ENCODE peak calls at places on chromosomes 11 and 22, in seven cellular contexts. One of them, this sample, is unnamed.

GRCh38 chr11:73259406-73260126 is 12.6 kb upstream of the P2RY6 start:
- DNase-seq in uterus: peak
- DNase-seq in Calu3: no peak
- DNase-seq in type B pancreatic cell: peak
- DNase-seq in heart right ventricle: no peak
- DNase-seq in fibroblast of the aortic adventitia: no peak
- DNase-seq in AG09319: no peak
- DNase-seq in this sample: no peak

GRCh38 chr11:134282121-134283045 is 6.2 kb downstream of the GLB1L3 start:
- DNase-seq in heart right ventricle: no peak
- DNase-seq in Calu3: no peak
- DNase-seq in AG09319: no peak
- DNase-seq in fibroblast of the aortic adventitia: no peak
- DNase-seq in uterus: no peak
- DNase-seq in type B pancreatic cell: no peak
- DNase-seq in this sample: no peak

GRCh38 chr22:27673839-27674238 is 127.7 kb downstream of the MN1 start:
- DNase-seq in AG09319: no peak
- DNase-seq in heart right ventricle: no peak
- DNase-seq in uterus: no peak
- DNase-seq in Calu3: no peak
- DNase-seq in type B pancreatic cell: no peak
- DNase-seq in fibroblast of the aortic adventitia: no peak
- DNase-seq in this sample: no peak

GRCh38 chr11:70545626-70545945 is 147.3 kb downstream of the CTTN start:
- DNase-seq in AG09319: no peak
- DNase-seq in heart right ventricle: no peak
- DNase-seq in type B pancreatic cell: no peak
- DNase-seq in Calu3: no peak
- DNase-seq in fibroblast of the aortic adventitia: no peak
- DNase-seq in uterus: no peak
- DNase-seq in this sample: no peak

GRCh38 chr11:86811637-86812321 is 11.4 kb downstream of the PRSS23 start:
- DNase-seq in uterus: peak
- DNase-seq in AG09319: no peak
- DNase-seq in type B pancreatic cell: no peak
- DNase-seq in Calu3: peak
- DNase-seq in heart right ventricle: no peak
- DNase-seq in fibroblast of the aortic adventitia: peak
- DNase-seq in this sample: no peak

GRCh38 chr22:22546490-22546889 is 12.6 kb downstream of the PRAME start:
- DNase-seq in fibroblast of the aortic adventitia: no peak
- DNase-seq in heart right ventricle: no peak
- DNase-seq in Calu3: no peak
- DNase-seq in type B pancreatic cell: no peak
- DNase-seq in AG09319: no peak
- DNase-seq in uterus: no peak
- DNase-seq in this sample: no peak

GRCh38 chr22:30816413-30816812 is 121.7 kb downstream of the OSBP2 start:
- DNase-seq in type B pancreatic cell: no peak
- DNase-seq in AG09319: no peak
- DNase-seq in heart right ventricle: no peak
- DNase-seq in uterus: no peak
- DNase-seq in fibroblast of the aortic adventitia: no peak
- DNase-seq in Calu3: no peak
- DNase-seq in this sample: no peak

GRCh38 chr11:1162498-1163311 is 5.0 kb downstream of the MUC5AC start:
- DNase-seq in type B pancreatic cell: no peak
- DNase-seq in AG09319: no peak
- DNase-seq in Calu3: no peak
- DNase-seq in uterus: no peak
- DNase-seq in fibroblast of the aortic adventitia: no peak
- DNase-seq in heart right ventricle: no peak
- DNase-seq in this sample: no peak

GRCh38 chr22:24583972-24584790 is 8.7 kb downstream of the LRRC75B start:
- DNase-seq in type B pancreatic cell: no peak
- DNase-seq in fibroblast of the aortic adventitia: no peak
- DNase-seq in heart right ventricle: no peak
- DNase-seq in AG09319: no peak
- DNase-seq in uterus: no peak
- DNase-seq in Calu3: no peak
- DNase-seq in this sample: no peak

GRCh38 chr11:73297231-73297590 is 10.9 kb upstream of the ARHGEF17 start:
- DNase-seq in AG09319: no peak
- DNase-seq in heart right ventricle: no peak
- DNase-seq in fibroblast of the aortic adventitia: no peak
- DNase-seq in type B pancreatic cell: no peak
- DNase-seq in uterus: no peak
- DNase-seq in Calu3: no peak
- DNase-seq in this sample: no peak

GRCh38 chr11:94032725-94033124 is 11.6 kb downstream of the HEPHL1 start:
- DNase-seq in type B pancreatic cell: no peak
- DNase-seq in heart right ventricle: no peak
- DNase-seq in AG09319: no peak
- DNase-seq in Calu3: no peak
- DNase-seq in fibroblast of the aortic adventitia: no peak
- DNase-seq in uterus: no peak
- DNase-seq in this sample: no peak

GRCh38 chr11:106917973-106918372 is 100.3 kb downstream of the GUCY1A2 start:
- DNase-seq in fibroblast of the aortic adventitia: peak
- DNase-seq in uterus: no peak
- DNase-seq in type B pancreatic cell: no peak
- DNase-seq in AG09319: no peak
- DNase-seq in Calu3: peak
- DNase-seq in heart right ventricle: no peak
- DNase-seq in this sample: peak

GRCh38 chr11:35484435-35484834 is 41.0 kb downstream of the PAMR1 start:
- DNase-seq in uterus: no peak
- DNase-seq in AG09319: no peak
- DNase-seq in fibroblast of the aortic adventitia: peak
- DNase-seq in heart right ventricle: no peak
- DNase-seq in type B pancreatic cell: no peak
- DNase-seq in Calu3: no peak
- DNase-seq in this sample: no peak

GRCh38 chr11:76600124-76600655 is 70.4 kb downstream of the LRRC32 start:
- DNase-seq in type B pancreatic cell: no peak
- DNase-seq in Calu3: no peak
- DNase-seq in AG09319: no peak
- DNase-seq in uterus: no peak
- DNase-seq in heart right ventricle: peak
- DNase-seq in fibroblast of the aortic adventitia: no peak
- DNase-seq in this sample: no peak

DNA sequence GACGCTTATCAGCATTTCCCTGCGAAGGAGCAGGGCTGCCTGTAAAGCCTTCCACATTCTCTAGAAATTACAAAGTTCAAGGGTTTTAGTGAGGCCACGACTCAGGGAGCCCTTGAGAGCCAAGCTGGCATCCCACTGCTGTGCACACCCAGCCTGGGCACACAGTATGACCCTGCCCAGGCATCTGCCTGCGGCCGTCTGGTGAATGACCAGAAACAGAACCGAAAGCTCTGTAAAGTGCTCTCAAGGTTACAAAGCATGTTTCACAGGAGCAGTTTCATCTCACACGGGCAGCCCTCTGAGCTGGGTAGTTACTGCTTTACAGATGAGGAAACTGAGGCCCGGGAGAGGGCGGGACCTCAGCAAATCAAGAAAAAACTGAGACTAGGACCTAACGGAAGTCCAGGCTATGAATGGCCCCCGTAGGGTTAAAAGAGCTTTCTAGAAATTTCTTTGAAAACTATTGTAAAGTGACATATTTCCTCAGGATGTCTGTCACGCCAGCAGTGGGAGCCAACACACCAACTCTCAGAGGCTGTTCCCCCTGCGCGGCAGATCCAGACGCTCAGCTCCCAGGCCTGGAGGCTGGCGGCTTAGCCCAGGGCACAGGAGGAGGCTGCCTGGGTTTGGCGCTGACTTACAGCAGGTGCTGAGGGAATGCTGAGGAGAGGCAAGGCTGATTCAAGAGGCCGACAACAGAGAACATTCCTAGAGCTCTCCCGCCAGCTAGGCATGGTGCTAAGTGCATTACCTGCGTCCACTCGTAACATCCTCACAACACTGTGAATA is 7.7 kb upstream of the TCF20 start:
- DNase-seq in uterus: no peak
- DNase-seq in Calu3: no peak
- DNase-seq in heart right ventricle: no peak
- DNase-seq in AG09319: no peak
- DNase-seq in fibroblast of the aortic adventitia: no peak
- DNase-seq in type B pancreatic cell: peak
- DNase-seq in this sample: no peak
- TF ChIP-seq CTCF in uterus: no peak
- TF ChIP-seq CTCF in Calu3: no peak
- TF ChIP-seq CTCF in heart right ventricle: no peak
- TF ChIP-seq CTCF in AG09319: peak
- TF ChIP-seq CTCF in fibroblast of the aortic adventitia: no peak
- TF ChIP-seq CTCF in type B pancreatic cell: peak
- TF ChIP-seq CTCF in this sample: peak

DNA sequence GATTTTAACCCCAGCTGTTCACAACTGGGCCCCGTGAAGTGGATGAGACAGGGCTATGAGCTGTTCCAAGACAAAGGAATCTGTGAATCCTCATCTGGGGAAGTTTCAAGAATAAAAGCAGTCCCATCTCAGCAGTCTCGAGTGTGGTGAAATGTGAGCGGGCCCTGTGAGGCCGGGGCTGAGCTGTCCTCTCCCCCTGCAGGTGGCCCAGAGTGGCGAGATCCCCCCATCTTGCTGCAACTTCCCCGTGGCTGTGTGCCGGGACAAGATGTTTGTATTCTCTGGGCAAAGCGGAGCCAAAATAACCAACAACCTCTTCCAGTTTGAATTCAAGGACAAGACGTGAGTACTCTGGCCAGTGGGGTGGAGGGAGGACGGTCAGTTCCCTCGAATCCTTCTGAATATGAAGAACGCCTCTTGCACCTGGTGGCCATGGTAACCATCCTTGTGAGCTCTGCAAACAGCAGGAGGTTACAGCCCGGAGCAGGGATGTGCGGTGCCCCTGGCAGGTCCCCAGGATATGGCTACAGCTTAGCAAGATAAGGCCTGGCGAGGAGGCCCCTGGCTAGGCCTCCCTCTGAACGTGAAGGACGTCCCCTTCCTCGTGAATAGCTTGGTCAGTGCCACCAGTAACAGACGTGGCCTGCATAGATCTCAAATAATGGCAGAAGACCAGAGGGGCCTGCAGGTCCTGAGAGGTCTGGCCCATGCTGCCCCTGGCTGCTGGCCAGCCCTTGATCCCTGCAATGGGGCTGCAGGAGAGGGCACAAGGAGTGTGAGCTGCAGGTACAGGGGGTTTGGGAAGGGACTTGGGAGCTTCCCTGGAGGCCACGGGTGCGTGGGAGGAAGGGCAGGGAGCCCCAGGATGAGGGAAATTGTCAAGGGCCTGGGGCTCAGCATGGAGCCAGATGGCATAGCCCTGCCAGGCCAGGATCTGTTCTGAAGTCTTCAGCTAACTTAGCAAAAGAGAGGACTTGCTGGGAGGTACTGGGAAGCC is 8.4 kb downstream of the LZTR1 start:
- DNase-seq in uterus: no peak
- DNase-seq in AG09319: no peak
- DNase-seq in heart right ventricle: no peak
- DNase-seq in fibroblast of the aortic adventitia: no peak
- DNase-seq in Calu3: no peak
- DNase-seq in type B pancreatic cell: no peak
- DNase-seq in this sample: no peak
- TF ChIP-seq CTCF in uterus: no peak
- TF ChIP-seq CTCF in AG09319: no peak
- TF ChIP-seq CTCF in heart right ventricle: no peak
- TF ChIP-seq CTCF in fibroblast of the aortic adventitia: no peak
- TF ChIP-seq CTCF in Calu3: no peak
- TF ChIP-seq CTCF in type B pancreatic cell: no peak
- TF ChIP-seq CTCF in this sample: no peak

DNA sequence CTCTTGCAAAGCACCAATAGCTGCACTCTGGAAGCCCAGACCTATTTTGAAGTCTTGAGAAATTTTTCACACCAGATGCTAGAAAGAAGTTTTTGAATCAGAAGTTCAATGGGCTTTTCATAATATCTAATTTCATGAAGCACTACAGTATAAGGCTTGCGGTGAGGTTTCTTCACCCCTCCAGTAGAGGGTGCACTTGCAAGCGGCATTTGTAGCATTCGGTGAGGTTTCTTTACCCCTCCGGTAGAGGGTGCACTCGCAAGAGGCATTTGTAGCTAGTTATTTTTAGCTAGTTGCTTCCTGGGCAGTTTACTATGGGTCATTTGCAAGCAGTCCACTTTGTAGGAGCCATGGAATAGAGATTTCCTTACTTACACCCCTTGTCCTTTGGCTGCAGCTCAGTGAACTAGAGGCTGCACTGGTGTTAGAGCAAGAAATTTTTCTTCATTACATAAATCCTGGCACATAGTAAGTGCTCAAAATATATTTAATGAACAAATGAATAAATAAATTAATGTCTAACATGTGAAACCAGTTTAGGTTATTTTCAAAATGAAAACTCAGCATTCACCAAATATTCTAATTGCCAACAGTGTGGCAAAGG is 7.8 kb upstream of the NOX4 start:
- DNase-seq in type B pancreatic cell: no peak
- DNase-seq in fibroblast of the aortic adventitia: no peak
- DNase-seq in AG09319: no peak
- DNase-seq in uterus: no peak
- DNase-seq in heart right ventricle: no peak
- DNase-seq in Calu3: peak
- DNase-seq in this sample: no peak
- TF ChIP-seq CTCF in type B pancreatic cell: peak
- TF ChIP-seq CTCF in fibroblast of the aortic adventitia: no peak
- TF ChIP-seq CTCF in AG09319: no peak
- TF ChIP-seq CTCF in uterus: no peak
- TF ChIP-seq CTCF in heart right ventricle: no peak
- TF ChIP-seq CTCF in Calu3: peak
- TF ChIP-seq CTCF in this sample: peak

GRCh38 chr11:64356498-64357411 is 2.2 kb upstream of the RPS6KA4 start:
- DNase-seq in uterus: no peak
- DNase-seq in heart right ventricle: no peak
- DNase-seq in AG09319: no peak
- DNase-seq in fibroblast of the aortic adventitia: peak
- DNase-seq in type B pancreatic cell: no peak
- DNase-seq in Calu3: peak
- DNase-seq in this sample: peak
- TF ChIP-seq CTCF in uterus: no peak
- TF ChIP-seq CTCF in heart right ventricle: no peak
- TF ChIP-seq CTCF in AG09319: peak
- TF ChIP-seq CTCF in fibroblast of the aortic adventitia: peak
- TF ChIP-seq CTCF in type B pancreatic cell: peak
- TF ChIP-seq CTCF in Calu3: no peak
- TF ChIP-seq CTCF in this sample: peak

This sample was measured in neural crest cell.